ENCODE peak calls at places on chromosomes 2 and 18, in four cellular contexts. R is WERI-Rb-1, W is tibial nerve, B is NT2/D1. X is an unnamed sample.

GRCh38 chr2:219131327-219131726 is 29.3 kb downstream of the NHEJ1 start:
- DNase-seq in R (no peak), W (no peak), B (no peak), X (no peak)

GRCh38 chr2:193883820-193884219 is 1689.1 kb upstream of the TMEFF2 start:
- DNase-seq in B (no peak), R (no peak), W (no peak), X (no peak)

GRCh38 chr18:41940506-41941215 is 14.4 kb upstream of the PIK3C3 start:
- DNase-seq in R (no peak), W (no peak), B (peak; percentile 30), X (no peak)

GRCh38 chr2:85926931-85927527 is 38.2 kb upstream of the ST3GAL5 start:
- DNase-seq in B (no peak), R (no peak), W (no peak), X (no peak)

GRCh38 chr2:110868971-110869370 is 136.6 kb downstream of the ACOXL start:
- DNase-seq in B (no peak), R (no peak), W (no peak), X (no peak)

GRCh38 chr2:2392332-2392731 is 61.3 kb upstream of the MYT1L start:
- DNase-seq in B (no peak), R (no peak), W (no peak), X (no peak)

GRCh38 chr2:204796581-204796980 is 251.3 kb downstream of the PARD3B start:
- DNase-seq in B (no peak), R (no peak), W (no peak), X (no peak)

GRCh38 chr2:149561309-149561926 is 26.2 kb downstream of the MMADHC start:
- DNase-seq in R (no peak), W (no peak), B (peak; percentile 20), X (peak; percentile 32)

GRCh38 chr18:36099311-36099710 is 29.8 kb downstream of the SLC39A6 start:
- DNase-seq in W (no peak), B (no peak), R (no peak), X (no peak)

GRCh38 chr2:160859086-160859485 is 301.1 kb upstream of the TANK start:
- DNase-seq in R (no peak), W (no peak), B (no peak), X (no peak)

GRCh38 chr2:17171446-17172049 is 346.7 kb downstream of the RAD51AP2 start:
- DNase-seq in W (no peak), B (peak; percentile 52), R (peak; percentile 76), X (no peak)

GRCh38 chr18:22168360-22168921 is 948 bp upstream of the GATA6 start:
- DNase-seq in W (no peak), R (no peak), B (no peak), X (peak; percentile 60)

GRCh38 chr2:24365051-24365450 is 4.7 kb upstream of the ITSN2 start:
- DNase-seq in W (peak; percentile 60), R (no peak), B (no peak), X (no peak)

GRCh38 chr2:64678771-64679615 is 25.3 kb upstream of the SERTAD2 start:
- DNase-seq in W (no peak), B (no peak), R (no peak), X (no peak)

GRCh38 chr18:63051928-63052327 is 267.6 kb downstream of the BCL2 start:
- DNase-seq in B (no peak), R (no peak), W (no peak), X (no peak)

GRCh38 chr18:30160124-30160523 is 882.4 kb downstream of the DSC3 start:
- DNase-seq in B (no peak), W (no peak), R (no peak), X (no peak)

GRCh38 chr2:3054066-3054465 is 323.6 kb downstream of the EIPR1 start:
- DNase-seq in W (no peak), B (no peak), R (no peak), X (no peak)

GRCh38 chr2:48414980-48415764 is 114.8 kb upstream of the STON1 start:
- DNase-seq in W (no peak), B (no peak), R (no peak), X (peak; percentile 36)

GRCh38 chr2:234968633-234969328 is 17.0 kb downstream of the SH3BP4 start:
- DNase-seq in R (no peak), W (no peak), B (no peak), X (no peak)

GRCh38 chr2:176098366-176099158 is 1.0 kb upstream of the HOXD12 start:
- DNase-seq in B (no peak), W (no peak), R (no peak), X (peak; percentile 76)
- H3K4me3 ChIP-seq in B (peak overlapping the region; percentile 41), W (no peak overlapping the region), R (peak overlapping the region; percentile 9), X (peak overlapping the region; percentile 24)

GRCh38 chr18:9578306-9578705 is 36.1 kb downstream of the PPP4R1 start:
- DNase-seq in B (no peak), R (no peak), W (no peak), X (no peak)
- H3K36me3 ChIP-seq in B (peaks cover 51% of the 10 kb centered on the region), R (peaks cover 47% of the 10 kb centered on the region), W (no peaks in the 10 kb centered on the region), X (peaks cover 7% of the 10 kb centered on the region)

GRCh38 chr2:200309296-200309846 is 2.9 kb downstream of the SPATS2L start:
- DNase-seq in R (no peak), B (no peak), W (no peak), X (no peak)
- H3K4me3 ChIP-seq in R (no peak overlapping the region), B (no peak overlapping the region), W (no peak overlapping the region), X (no peak overlapping the region)

GRCh38 chr2:214507032-214507431 is 96.2 kb downstream of the VWC2L start:
- DNase-seq in B (no peak), W (no peak), R (no peak), X (no peak)

GRCh38 chr2:214504599-214505376 is 93.9 kb downstream of the VWC2L start:
- DNase-seq in B (no peak), R (no peak), W (no peak), X (no peak)

GRCh38 chr2:214503568-214503967 is 92.7 kb downstream of the VWC2L start:
- DNase-seq in B (no peak), R (no peak), W (no peak), X (no peak)
- H3K36me3 ChIP-seq in B (no peaks in the 10 kb centered on the region), R (no peaks in the 10 kb centered on the region), W (no peaks in the 10 kb centered on the region), X (no peaks in the 10 kb centered on the region)

X was measured in H7.